ENCODE peak calls at places on chromosomes 7 and 10, in seven cellular contexts. One of them, this sample, is unnamed.

GRCh38 chr7:128084896-128085608 is 53.8 kb upstream of the LRRC4 start:
- DNase-seq in fibroblast of lung: peak
- DNase-seq in astrocyte: peak
- DNase-seq in A673: no peak
- DNase-seq in hepatocyte: no peak
- DNase-seq in neural progenitor cell: no peak
- DNase-seq in PC-3: no peak
- DNase-seq in this sample: no peak

GRCh38 chr7:57199252-57199651 is 67.0 kb upstream of the ZNF479 start:
- DNase-seq in fibroblast of lung: no peak
- DNase-seq in astrocyte: no peak
- DNase-seq in A673: no peak
- DNase-seq in hepatocyte: no peak
- DNase-seq in neural progenitor cell: no peak
- DNase-seq in PC-3: no peak
- DNase-seq in this sample: no peak

GRCh38 chr7:74130518-74130917 is 43.6 kb upstream of the EIF4H start:
- DNase-seq in fibroblast of lung: no peak
- DNase-seq in astrocyte: no peak
- DNase-seq in A673: no peak
- DNase-seq in hepatocyte: no peak
- DNase-seq in neural progenitor cell: no peak
- DNase-seq in PC-3: no peak
- DNase-seq in this sample: no peak

GRCh38 chr10:132592790-132593788 is 55.5 kb downstream of the INPP5A start:
- DNase-seq in fibroblast of lung: no peak
- DNase-seq in astrocyte: no peak
- DNase-seq in A673: no peak
- DNase-seq in hepatocyte: no peak
- DNase-seq in neural progenitor cell: no peak
- DNase-seq in PC-3: no peak
- DNase-seq in this sample: no peak

GRCh38 chr10:94439275-94439861 is 37.0 kb downstream of the TBC1D12 start:
- DNase-seq in fibroblast of lung: peak
- DNase-seq in astrocyte: peak
- DNase-seq in A673: peak
- DNase-seq in hepatocyte: no peak
- DNase-seq in neural progenitor cell: no peak
- DNase-seq in PC-3: no peak
- DNase-seq in this sample: no peak

GRCh38 chr7:2613926-2614613 is 17.7 kb upstream of the TTYH3 start:
- DNase-seq in fibroblast of lung: peak
- DNase-seq in astrocyte: no peak
- DNase-seq in A673: peak
- DNase-seq in hepatocyte: no peak
- DNase-seq in neural progenitor cell: no peak
- DNase-seq in PC-3: no peak
- DNase-seq in this sample: no peak

GRCh38 chr7:157442993-157443831 is 106.4 kb downstream of the DNAJB6 start:
- DNase-seq in fibroblast of lung: no peak
- DNase-seq in astrocyte: no peak
- DNase-seq in A673: no peak
- DNase-seq in hepatocyte: no peak
- DNase-seq in neural progenitor cell: no peak
- DNase-seq in PC-3: no peak
- DNase-seq in this sample: no peak

GRCh38 chr7:108014747-108015682 is 12.1 kb upstream of the LAMB1 start:
- DNase-seq in fibroblast of lung: peak
- DNase-seq in astrocyte: peak
- DNase-seq in A673: no peak
- DNase-seq in hepatocyte: peak
- DNase-seq in neural progenitor cell: no peak
- DNase-seq in PC-3: peak
- DNase-seq in this sample: no peak

GRCh38 chr7:31734456-31734855 is 47.4 kb downstream of the PPP1R17 start:
- DNase-seq in fibroblast of lung: no peak
- DNase-seq in astrocyte: no peak
- DNase-seq in A673: peak
- DNase-seq in hepatocyte: no peak
- DNase-seq in neural progenitor cell: no peak
- DNase-seq in PC-3: no peak
- DNase-seq in this sample: no peak

GRCh38 chr7:130667593-130668257 is 823 bp downstream of the COPG2 start:
- DNase-seq in fibroblast of lung: peak
- DNase-seq in astrocyte: no peak
- DNase-seq in A673: peak
- DNase-seq in hepatocyte: peak
- DNase-seq in neural progenitor cell: no peak
- DNase-seq in PC-3: no peak
- DNase-seq in this sample: peak

GRCh38 chr7:41051525-41051924 is 651.4 kb downstream of the INHBA start:
- DNase-seq in fibroblast of lung: peak
- DNase-seq in astrocyte: peak
- DNase-seq in A673: no peak
- DNase-seq in hepatocyte: no peak
- DNase-seq in neural progenitor cell: peak
- DNase-seq in PC-3: no peak
- DNase-seq in this sample: no peak

GRCh38 chr10:107144490-107144889 is 20.0 kb downstream of the SORCS1 start:
- DNase-seq in fibroblast of lung: no peak
- DNase-seq in astrocyte: no peak
- DNase-seq in A673: peak
- DNase-seq in hepatocyte: peak
- DNase-seq in neural progenitor cell: peak
- DNase-seq in PC-3: peak
- DNase-seq in this sample: no peak

GRCh38 chr10:78685466-78686163 is 383.2 kb upstream of the ZMIZ1 start:
- DNase-seq in fibroblast of lung: no peak
- DNase-seq in astrocyte: peak
- DNase-seq in A673: no peak
- DNase-seq in hepatocyte: no peak
- DNase-seq in neural progenitor cell: no peak
- DNase-seq in PC-3: peak
- DNase-seq in this sample: no peak

DNA sequence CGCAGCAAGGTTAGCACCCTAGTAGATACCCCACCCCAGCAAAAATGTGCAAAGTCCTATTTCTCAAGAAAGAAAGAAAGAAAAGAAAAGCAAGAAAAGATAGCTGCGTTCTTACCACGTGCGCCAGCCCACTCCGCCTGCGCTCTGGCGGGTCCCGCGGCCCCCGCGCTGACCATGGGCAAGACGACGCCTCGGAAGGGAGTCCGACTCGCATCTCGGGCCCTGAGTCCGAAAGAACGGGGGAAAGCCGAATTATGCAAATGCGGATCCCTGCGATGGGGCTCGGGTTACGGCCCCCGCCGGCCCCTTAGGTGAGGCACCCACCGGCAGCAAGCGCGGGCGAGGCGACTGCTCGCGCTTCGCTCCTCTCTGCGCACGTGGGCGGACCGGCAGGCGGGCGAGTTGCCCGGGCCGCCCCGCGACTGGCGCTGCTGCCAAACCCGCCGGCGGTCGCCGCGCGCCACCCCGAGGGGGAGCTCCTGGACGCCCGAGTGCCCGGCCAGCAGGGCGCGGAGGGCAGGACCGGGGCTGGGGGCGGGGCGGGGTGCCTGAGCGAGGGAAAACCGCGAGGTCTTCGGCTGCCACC is 2.4 kb upstream of the EGR2 start:
- DNase-seq in fibroblast of lung: no peak
- DNase-seq in astrocyte: no peak
- DNase-seq in A673: peak
- DNase-seq in hepatocyte: peak
- DNase-seq in neural progenitor cell: peak
- DNase-seq in PC-3: peak
- DNase-seq in this sample: no peak
- TF ChIP-seq EZH2 in fibroblast of lung: peak
- TF ChIP-seq EZH2 in astrocyte: peak
- TF ChIP-seq EZH2 in A673: no peak
- TF ChIP-seq EZH2 in hepatocyte: peak
- TF ChIP-seq EZH2 in neural progenitor cell: peak
- TF ChIP-seq EZH2 in PC-3: no peak
- TF ChIP-seq EZH2 in this sample: no peak

DNA sequence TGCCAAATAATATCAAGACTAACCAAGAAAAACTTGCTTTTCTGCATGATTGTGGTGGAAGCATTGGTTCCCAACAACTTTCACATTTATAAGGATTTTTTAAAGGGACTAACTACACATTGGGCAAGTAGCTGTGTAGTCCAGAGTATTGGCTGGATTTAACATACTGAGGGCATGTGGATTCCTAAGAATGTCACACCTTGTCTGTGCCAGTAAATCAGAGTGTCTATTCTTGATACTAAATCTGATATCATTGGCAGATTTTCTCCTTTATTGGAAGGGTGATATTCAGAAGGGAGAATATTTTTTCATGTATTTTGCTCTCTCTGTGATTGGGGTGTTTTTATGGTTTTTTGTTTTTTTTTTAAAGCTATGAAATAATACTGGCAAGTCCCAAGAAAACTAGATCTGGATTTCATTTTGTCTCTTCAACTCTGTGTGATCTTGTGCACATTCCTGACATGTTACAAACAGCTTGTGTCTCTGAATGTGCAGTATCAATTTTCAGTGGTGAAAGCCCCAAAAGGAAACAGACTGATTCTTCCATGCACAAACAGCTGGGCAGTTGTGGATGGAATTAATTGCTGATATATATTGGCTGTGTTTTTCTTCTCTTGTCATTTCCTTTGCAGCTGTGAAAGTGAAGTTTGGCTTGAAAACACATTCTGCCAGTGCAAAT is 67.3 kb downstream of the ADD3 start:
- DNase-seq in fibroblast of lung: peak
- DNase-seq in astrocyte: peak
- DNase-seq in A673: peak
- DNase-seq in hepatocyte: no peak
- DNase-seq in neural progenitor cell: no peak
- DNase-seq in PC-3: peak
- DNase-seq in this sample: no peak
- H3K27ac ChIP-seq in fibroblast of lung: peak
- H3K27ac ChIP-seq in astrocyte: peak
- H3K27ac ChIP-seq in A673: peak
- H3K27ac ChIP-seq in hepatocyte: peak
- H3K27ac ChIP-seq in neural progenitor cell: no peak
- H3K27ac ChIP-seq in PC-3: no peak
- H3K27ac ChIP-seq in this sample: peak

DNA sequence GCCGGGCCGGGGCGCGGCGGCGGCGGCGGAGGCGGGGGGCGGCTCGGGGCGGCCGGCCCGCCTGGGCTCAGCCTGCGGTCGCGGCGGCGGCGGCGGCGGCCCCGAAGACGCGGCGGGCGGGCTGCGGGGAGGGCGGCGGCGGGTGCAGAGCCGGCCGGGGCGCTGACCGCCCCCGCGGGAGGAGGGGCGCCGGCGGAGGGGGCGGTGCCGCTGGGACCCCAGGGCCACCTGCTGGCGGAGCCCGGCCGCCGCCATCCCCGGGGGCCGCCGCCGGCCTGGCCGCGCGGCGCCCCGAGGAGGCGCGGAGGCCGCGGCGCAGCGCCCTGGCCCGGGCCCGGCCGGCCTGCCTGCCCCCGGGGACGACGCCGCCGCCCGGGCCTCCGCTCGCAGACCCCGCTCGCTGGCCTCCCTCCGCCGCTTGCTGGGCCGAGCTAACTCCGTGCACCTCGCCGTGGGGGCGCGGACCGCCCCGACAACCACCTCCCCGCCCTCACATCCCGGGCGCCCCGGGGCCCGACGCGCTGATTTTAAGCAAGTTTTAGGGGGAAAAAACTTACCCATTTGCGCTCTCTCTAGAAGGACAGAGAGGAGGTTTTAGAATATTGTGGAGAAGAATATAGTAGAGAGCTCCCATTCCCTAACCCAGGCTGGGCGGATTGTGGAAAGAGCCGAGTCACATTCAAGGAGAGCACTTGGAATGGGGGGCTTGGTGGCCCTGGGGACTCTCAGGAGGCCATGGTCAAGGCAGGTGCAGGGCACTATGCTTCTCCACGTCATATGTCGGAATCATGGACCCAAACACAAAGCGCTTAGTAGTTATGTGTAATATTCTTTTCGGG is at the start of gene BEND7:
- DNase-seq in fibroblast of lung: no peak
- DNase-seq in astrocyte: peak
- DNase-seq in A673: peak
- DNase-seq in hepatocyte: peak
- DNase-seq in neural progenitor cell: peak
- DNase-seq in PC-3: peak
- DNase-seq in this sample: peak
- TF ChIP-seq EZH2 in fibroblast of lung: no peak
- TF ChIP-seq EZH2 in astrocyte: no peak
- TF ChIP-seq EZH2 in A673: no peak
- TF ChIP-seq EZH2 in hepatocyte: no peak
- TF ChIP-seq EZH2 in neural progenitor cell: no peak
- TF ChIP-seq EZH2 in PC-3: no peak
- TF ChIP-seq EZH2 in this sample: no peak

GRCh38 chr10:3668276-3668960 is 116.6 kb downstream of the KLF6 start:
- DNase-seq in fibroblast of lung: peak
- DNase-seq in astrocyte: peak
- DNase-seq in A673: peak
- DNase-seq in hepatocyte: peak
- DNase-seq in neural progenitor cell: peak
- DNase-seq in PC-3: no peak
- DNase-seq in this sample: no peak
- H3K27ac ChIP-seq in fibroblast of lung: no peak
- H3K27ac ChIP-seq in astrocyte: no peak
- H3K27ac ChIP-seq in A673: peak
- H3K27ac ChIP-seq in hepatocyte: peak
- H3K27ac ChIP-seq in neural progenitor cell: no peak
- H3K27ac ChIP-seq in PC-3: no peak
- H3K27ac ChIP-seq in this sample: no peak

This sample was measured in MM.1S.